ENCODE peak calls at places on chromosomes 3 and 15, in four cellular contexts. J, K, M and G are unnamed samples.

GRCh38 chr3:100527347-100527735 is 34.9 kb downstream of the TMEM45A start:
- DNase-seq in J (no peak), K (no peak), M (no peak), G (no peak)

GRCh38 chr3:128382221-128382807 is 84.4 kb downstream of the DNAJB8 start:
- DNase-seq in J (peak), K (no peak), M (no peak), G (no peak)

GRCh38 chr15:92520914-92521623 is 127.4 kb downstream of the ST8SIA2 start:
- DNase-seq in J (no peak), K (no peak), M (no peak), G (no peak)

GRCh38 chr15:29044506-29044905 is 158.7 kb downstream of the APBA2 start:
- DNase-seq in J (no peak), K (peak), M (no peak), G (no peak)

GRCh38 chr3:102206506-102207145 is 228.2 kb upstream of the ZPLD1 start:
- DNase-seq in J (peak), K (no peak), M (no peak), G (peak)

GRCh38 chr3:109803274-109803673 is 465.9 kb upstream of the DPPA4 start:
- DNase-seq in J (no peak), K (no peak), M (no peak), G (no peak)

GRCh38 chr3:153440311-153440710 is 278.3 kb downstream of the RAP2B start:
- DNase-seq in J (no peak), K (no peak), M (no peak), G (no peak)

GRCh38 chr15:31274496-31275330 is 51.9 kb upstream of the KLF13 start:
- DNase-seq in J (peak), K (peak), M (no peak), G (no peak)

GRCh38 chr3:43286886-43287301 is 554 bp downstream of the SNRK start:
- DNase-seq in J (no peak), K (no peak), M (no peak), G (no peak)

GRCh38 chr3:12175137-12175593 is 16.5 kb upstream of the TIMP4 start:
- DNase-seq in J (no peak), K (no peak), M (no peak), G (no peak)

GRCh38 chr15:70714575-70714974 is 48.8 kb downstream of the UACA start:
- DNase-seq in J (no peak), K (no peak), M (no peak), G (no peak)

DNA sequence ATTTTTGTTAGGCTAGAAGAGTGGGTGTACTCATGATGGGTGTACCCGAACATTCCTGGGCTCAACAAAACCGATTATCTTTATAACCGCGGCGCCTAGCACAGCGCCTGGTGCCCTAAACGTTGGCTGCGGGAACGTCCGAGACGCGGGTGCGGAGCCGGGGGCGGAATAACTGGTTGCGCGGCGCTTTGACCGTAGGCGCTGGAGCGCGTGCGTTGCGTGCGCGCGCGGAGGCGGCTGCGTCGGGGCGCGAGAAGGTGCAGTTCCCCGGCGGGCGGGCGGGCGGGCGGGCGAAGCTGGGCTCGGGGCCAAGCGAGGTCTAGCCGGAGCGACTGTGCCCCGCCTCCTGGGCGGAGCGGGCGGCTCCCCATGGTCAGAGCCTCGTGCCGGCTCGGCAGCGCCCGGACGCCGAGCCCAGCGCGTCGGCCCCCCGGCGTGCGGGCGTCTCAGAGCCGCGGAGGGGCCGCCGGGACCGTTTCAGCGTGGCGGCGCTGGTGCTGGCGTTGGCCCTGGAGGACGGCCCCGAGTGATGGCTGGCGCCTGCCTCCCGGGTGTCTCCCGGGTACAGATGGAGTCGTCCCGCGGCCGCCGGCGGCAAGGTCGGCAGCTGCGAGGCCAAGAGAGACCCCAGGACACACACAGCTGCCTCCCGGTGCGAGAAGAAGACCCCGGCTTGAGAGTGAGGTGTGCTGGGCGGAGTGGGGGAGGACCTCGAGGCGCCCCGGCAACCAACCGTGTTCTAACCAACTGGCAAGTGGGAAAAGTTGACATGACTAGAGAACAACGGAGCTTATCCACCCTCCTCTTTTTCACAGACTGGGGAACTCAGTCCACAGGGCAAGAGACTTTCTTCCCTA is at the start of gene PLAAT1:
- DNase-seq in J (peak), K (no peak), M (peak), G (peak)
- TF ChIP-seq EP300 in J (no peak), K (no peak), M (no peak), G (no peak)

GRCh38 chr3:119557874-119558264 is 1.5 kb downstream of the CD80 start:
- DNase-seq in J (no peak), K (no peak), M (peak), G (no peak)
- H3K4me3 ChIP-seq in J (no peak), K (no peak), M (peak), G (no peak)

DNA sequence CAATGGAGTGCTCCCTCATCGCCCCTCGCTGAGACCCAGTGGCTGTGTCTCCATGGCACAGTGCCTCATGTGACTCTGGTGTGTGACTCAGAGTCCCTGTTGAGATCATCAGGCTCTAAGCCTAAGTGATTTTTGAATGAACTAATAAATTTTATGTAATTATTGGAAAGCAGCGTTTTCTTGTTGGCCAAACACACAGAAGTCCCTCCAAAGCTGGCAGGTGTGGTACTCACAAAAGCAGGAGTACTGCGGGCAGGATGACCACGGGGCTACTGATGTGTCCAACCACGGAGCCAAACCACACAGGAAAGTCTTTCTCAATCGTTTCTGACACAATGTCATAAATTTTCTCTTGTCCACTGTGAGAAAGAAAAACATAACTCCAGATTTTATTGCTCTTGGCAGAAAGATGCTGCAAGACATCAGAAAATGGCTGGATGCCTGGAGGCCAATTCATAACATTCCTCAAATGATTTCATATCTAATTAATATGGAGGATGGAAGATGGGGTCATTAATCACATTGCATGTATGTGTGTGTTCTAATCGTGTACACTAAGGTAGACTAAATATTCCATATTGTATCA is 14.6 kb upstream of the STARD5 start:
- DNase-seq in J (no peak), K (no peak), M (no peak), G (no peak)
- H3K27ac ChIP-seq in J (peak), K (peak), M (no peak), G (no peak)

DNA sequence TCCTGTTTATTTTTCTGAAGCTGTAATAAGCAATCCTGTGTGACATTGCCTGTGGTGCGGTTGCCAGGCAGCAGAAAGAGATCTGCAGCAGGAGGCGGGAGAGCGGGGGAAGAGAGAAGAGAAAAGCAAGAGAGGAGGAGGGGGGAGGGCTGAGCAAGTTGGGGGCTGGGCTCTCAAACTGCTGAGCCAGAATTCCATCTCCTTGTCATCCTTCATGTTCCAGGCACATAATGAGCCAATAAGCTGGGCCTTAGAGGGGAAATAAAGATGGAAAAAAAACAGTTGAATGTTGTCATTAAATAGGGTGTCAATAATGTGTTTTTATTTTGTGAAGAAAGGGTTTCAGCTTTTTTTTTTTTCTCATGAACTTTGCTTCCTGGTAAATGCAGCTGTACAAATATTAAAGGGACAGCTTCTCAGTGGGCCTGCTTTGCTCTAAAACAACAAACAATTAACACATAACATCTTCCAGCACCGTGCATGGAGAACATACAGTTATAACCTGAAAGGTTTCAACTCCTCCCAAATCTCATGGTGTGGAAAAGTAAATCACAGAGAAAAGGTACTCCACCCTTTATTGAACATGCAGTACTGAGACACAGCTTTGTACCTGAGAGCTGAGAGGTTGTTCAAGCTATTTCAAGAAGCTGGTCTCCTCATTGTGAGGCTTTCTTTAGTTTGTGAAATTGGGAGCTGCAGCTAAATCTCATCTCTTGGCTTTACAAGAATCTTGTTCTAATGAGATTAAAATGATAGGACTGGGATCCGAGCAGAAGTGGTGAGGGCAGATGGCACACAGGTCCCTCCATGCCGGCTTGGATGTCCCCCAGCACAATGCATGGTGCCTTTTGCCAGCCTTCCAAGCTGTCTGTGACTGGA is 451.1 kb upstream of the KCNMB2 start:
- DNase-seq in J (peak), K (peak), M (no peak), G (peak)
- TF ChIP-seq EP300 in J (no peak), K (no peak), M (no peak), G (no peak)